ENCODE peak calls at places on chromosomes 11 and 22, in eight cellular contexts. D, W, A, K, L, G, E and O are unnamed samples.

GRCh38 chr11:17405232-17406005 is 17.0 kb upstream of the KCNJ11 start:
- DNase-seq in D (peak; percentile 51), W (peak; percentile 54), A (no peak), K (peak; percentile 86), L (no peak), G (peak; percentile 32), E (peak; percentile 52), O (no peak)

GRCh38 chr22:44180706-44181032 is at the start of gene PARVG:
- DNase-seq in D (no peak), W (peak; percentile 63), A (no peak), K (no peak), L (no peak), G (no peak), E (peak; percentile 81), O (no peak)

GRCh38 chr22:35170716-35171697 is 86.3 kb upstream of the HMGXB4 start:
- DNase-seq in D (no peak), W (no peak), A (no peak), K (no peak), L (peak; percentile 0), G (no peak), E (no peak), O (no peak)

GRCh38 chr11:134670247-134670646 is 258.2 kb upstream of the B3GAT1 start:
- DNase-seq in D (no peak), W (no peak), A (no peak), K (no peak), L (no peak), G (no peak), E (no peak), O (no peak)

GRCh38 chr11:63612181-63612580 is 2.1 kb downstream of the PLAAT3 start:
- DNase-seq in D (no peak), W (no peak), A (no peak), K (no peak), L (no peak), G (no peak), E (no peak), O (no peak)

GRCh38 chr11:130008326-130008725 is 5.7 kb upstream of the PRDM10 start:
- DNase-seq in D (no peak), W (no peak), A (no peak), K (no peak), L (no peak), G (no peak), E (no peak), O (no peak)

GRCh38 chr11:76248210-76248609 is 41.9 kb upstream of the WNT11 start:
- DNase-seq in D (no peak), W (peak; percentile 65), A (no peak), K (no peak), L (no peak), G (no peak), E (peak; percentile 49), O (no peak)

GRCh38 chr22:46678785-46679700 is 58.9 kb downstream of the GRAMD4 start:
- DNase-seq in D (no peak), W (no peak), A (no peak), K (no peak), L (no peak), G (peak; percentile 83), E (no peak), O (no peak)

GRCh38 chr11:20156280-20156875 is 3.9 kb downstream of the DBX1 start:
- DNase-seq in D (no peak), W (peak; percentile 86), A (no peak), K (no peak), L (no peak), G (no peak), E (no peak), O (no peak)

GRCh38 chr11:36257351-36257750 is 31.9 kb downstream of the COMMD9 start:
- DNase-seq in D (peak; percentile 43), W (no peak), A (no peak), K (no peak), L (no peak), G (peak; percentile 26), E (no peak), O (no peak)

GRCh38 chr11:111329306-111330204 is 31.2 kb downstream of the POU2AF3 start:
- DNase-seq in D (no peak), W (no peak), A (no peak), K (no peak), L (no peak), G (no peak), E (no peak), O (no peak)

GRCh38 chr11:104222464-104222863 is 58.5 kb upstream of the PDGFD start:
- DNase-seq in D (no peak), W (no peak), A (no peak), K (no peak), L (no peak), G (no peak), E (peak; percentile 1), O (no peak)

GRCh38 chr11:130511765-130512164 is 63.3 kb downstream of the ADAMTS15 start:
- DNase-seq in D (no peak), W (no peak), A (no peak), K (no peak), L (no peak), G (no peak), E (no peak), O (no peak)

GRCh38 chr11:46253258-46254134 is 24.0 kb upstream of the CREB3L1 start:
- DNase-seq in D (no peak), W (peak; percentile 27), A (no peak), K (no peak), L (no peak), G (no peak), E (no peak), O (no peak)

GRCh38 chr11:6655020-6655789 is 404 bp downstream of the DCHS1 start:
- DNase-seq in D (no peak), W (no peak), A (no peak), K (no peak), L (peak; percentile 22), G (no peak), E (no peak), O (no peak)

GRCh38 chr22:24101966-24102365 is 79.3 kb upstream of the SUSD2 start:
- DNase-seq in D (no peak), W (no peak), A (no peak), K (no peak), L (no peak), G (no peak), E (no peak), O (no peak)

GRCh38 chr22:39907605-39908097 is 6.8 kb downstream of the GRAP2 start:
- DNase-seq in D (no peak), W (no peak), A (no peak), K (no peak), L (no peak), G (no peak), E (no peak), O (no peak)

GRCh38 chr11:119336744-119337469 is 2.6 kb downstream of the RNF26 start:
- DNase-seq in D (no peak), W (no peak), A (no peak), K (no peak), L (no peak), G (no peak), E (no peak), O (no peak)

GRCh38 chr22:44828193-44828592 is 75.8 kb downstream of the ARHGAP8 start:
- DNase-seq in D (no peak), W (peak; percentile 69), A (no peak), K (no peak), L (no peak), G (no peak), E (peak; percentile 32), O (no peak)

GRCh38 chr11:113419426-113420003 is 31.9 kb downstream of the ANKK1 start:
- DNase-seq in D (no peak), W (no peak), A (no peak), K (no peak), L (no peak), G (no peak), E (no peak), O (no peak)

GRCh38 chr11:2804189-2804588 is 81.4 kb downstream of the CDKN1C start:
- DNase-seq in D (no peak), W (peak; percentile 10), A (no peak), K (no peak), L (no peak), G (no peak), E (no peak), O (no peak)

GRCh38 chr11:93542753-93543246 is 391 bp downstream of the SMCO4 start:
- DNase-seq in D (no peak), W (peak; percentile 45), A (no peak), K (no peak), L (peak; percentile 47), G (no peak), E (no peak), O (no peak)

GRCh38 chr22:41925783-41926460 is 684 bp downstream of the TNFRSF13C start:
- DNase-seq in D (no peak), W (peak; percentile 83), A (peak; percentile 64), K (peak; percentile 56), L (peak; percentile 51), G (peak; percentile 28), E (peak; percentile 88), O (no peak)

GRCh38 chr22:46803031-46803880 is 40.8 kb downstream of the TBC1D22A start:
- DNase-seq in D (no peak), W (peak; percentile 79), A (peak; percentile 36), K (peak; percentile 21), L (peak; percentile 23), G (peak; percentile 9), E (peak; percentile 81), O (no peak)

GRCh38 chr11:1745701-1746320 is 4.6 kb downstream of the IFITM10 start:
- DNase-seq in D (no peak), W (no peak), A (no peak), K (no peak), L (no peak), G (no peak), E (no peak), O (no peak)

GRCh38 chr22:27206001-27206746 is 548.8 kb downstream of the MIAT start:
- DNase-seq in D (peak; percentile 59), W (no peak), A (no peak), K (no peak), L (no peak), G (peak; percentile 11), E (no peak), O (no peak)

GRCh38 chr22:46810856-46811786 is 48.7 kb downstream of the TBC1D22A start:
- DNase-seq in D (no peak), W (no peak), A (no peak), K (no peak), L (no peak), G (no peak), E (no peak), O (no peak)